ENCODE peak calls at places on chromosomes 12 and 14, in ten cellular contexts. N is amniotic stem cell; Z is activated naive CD8-positive, alpha-beta T cell treated with anti-CD3 and anti-CD28 coated beads, Interleukin-2, amount 50 U/mL, for 24 hours; X is coronary artery; A is fibroblast of mammary gland; S is NCI-H510A treated with DMSO at 0.1 percent for 48 hours; E is WTC11; O is NCI-H2171 treated with DMSO at 0.1 percent for 48 hours; H is putamen; V is GM23338. L is an unnamed sample.

GRCh38 chr12:33653362-33653761 is 213.7 kb upstream of the SYT10 start:
- DNase-seq in N (no peak), H (no peak), X (no peak), Z (no peak), O (no peak), E (no peak), A (no peak), S (no peak), V (no peak), L (no peak)

GRCh38 chr14:94174622-94175402 is 690 bp downstream of the PPP4R4 start:
- DNase-seq in S (no peak), Z (no peak), V (peak; percentile 64), H (no peak), X (no peak), O (peak; percentile 47), A (no peak), E (peak; percentile 50), N (no peak), L (peak; percentile 90)

GRCh38 chr14:75022655-75023054 is 19.9 kb downstream of the EIF2B2 start:
- DNase-seq in V (peak; percentile 68), S (no peak), X (no peak), N (no peak), E (peak; percentile 48), H (no peak), A (no peak), Z (no peak), O (peak; percentile 33), L (no peak)

GRCh38 chr12:9920451-9920850 is 11.7 kb downstream of the CLEC2A start:
- DNase-seq in O (no peak), S (no peak), H (no peak), N (no peak), V (no peak), X (no peak), Z (no peak), E (no peak), A (no peak), L (no peak)

GRCh38 chr14:90368946-90369721 is 27.7 kb upstream of the CALM1 start:
- DNase-seq in S (no peak), A (peak; percentile 67), Z (no peak), N (no peak), E (no peak), V (no peak), H (peak; percentile 43), X (no peak), O (peak; percentile 29), L (no peak)

GRCh38 chr12:110282956-110283817 is 2.1 kb downstream of the ATP2A2 start:
- DNase-seq in O (no peak), X (peak; percentile 19), Z (no peak), V (no peak), H (no peak), S (no peak), E (no peak), A (no peak), N (no peak), L (no peak)

GRCh38 chr12:34346372-34347034 is 324.2 kb downstream of the ALG10 start:
- DNase-seq in H (no peak), X (no peak), Z (no peak), E (no peak), S (no peak), O (no peak), V (no peak), A (no peak), N (no peak), L (no peak)

GRCh38 chr12:101902641-101903040 is 25.3 kb downstream of the DRAM1 start:
- DNase-seq in Z (no peak), X (no peak), O (no peak), A (no peak), V (no peak), E (no peak), N (no peak), S (no peak), H (no peak), L (no peak)

GRCh38 chr12:85348779-85349178 is 68.8 kb downstream of the ALX1 start:
- DNase-seq in X (no peak), V (no peak), A (no peak), N (no peak), Z (no peak), E (no peak), H (no peak), O (no peak), S (no peak), L (no peak)

GRCh38 chr12:80754259-80754658 is 37.5 kb downstream of the MYF5 start:
- DNase-seq in S (no peak), A (no peak), E (no peak), V (no peak), Z (no peak), O (no peak), N (no peak), H (no peak), X (no peak), L (no peak)

GRCh38 chr12:94174576-94174975 is 26.2 kb downstream of the PLXNC1 start:
- DNase-seq in A (no peak), O (no peak), Z (peak; percentile 62), S (no peak), H (no peak), N (no peak), E (no peak), X (no peak), V (no peak), L (no peak)

GRCh38 chr14:69052181-69052601 is 73.1 kb upstream of the ACTN1 start:
- DNase-seq in X (no peak), A (no peak), H (no peak), V (no peak), S (no peak), O (no peak), E (no peak), N (no peak), Z (no peak), L (no peak)

GRCh38 chr12:16347391-16348298 is at the start of gene MGST1:
- DNase-seq in Z (no peak), S (peak; percentile 87), E (peak; percentile 84), H (peak; percentile 14), O (peak; percentile 60), V (peak; percentile 96), N (no peak), A (peak; percentile 75), X (no peak), L (no peak)

GRCh38 chr12:93780115-93780641 is 103.0 kb downstream of the CRADD start:
- DNase-seq in H (no peak), X (no peak), Z (no peak), N (no peak), V (no peak), O (no peak), A (peak; percentile 62), S (no peak), E (no peak), L (no peak)

GRCh38 chr14:42673963-42674362 is 1067.3 kb downstream of the LRFN5 start:
- DNase-seq in V (no peak), H (no peak), Z (no peak), S (no peak), O (no peak), N (no peak), E (no peak), X (no peak), A (peak; percentile 2), L (no peak)

GRCh38 chr12:45789025-45789424 is 59.5 kb downstream of the ARID2 start:
- DNase-seq in A (peak; percentile 88), V (no peak), Z (no peak), X (no peak), N (no peak), H (no peak), O (no peak), S (no peak), E (no peak), L (no peak)

GRCh38 chr12:5345534-5345933 is 86.4 kb upstream of the NTF3 start:
- DNase-seq in A (no peak), V (no peak), H (no peak), E (no peak), X (no peak), Z (no peak), S (no peak), O (no peak), N (no peak), L (no peak)

GRCh38 chr12:3622021-3622731 is 130.7 kb downstream of the CRACR2A start:
- DNase-seq in A (peak; percentile 12), Z (no peak), N (no peak), V (no peak), S (no peak), E (no peak), X (no peak), O (no peak), H (peak; percentile 65), L (no peak)

GRCh38 chr12:118119449-118119879 is 15.7 kb upstream of the VSIG10 start:
- DNase-seq in X (no peak), O (no peak), A (no peak), S (no peak), Z (no peak), N (no peak), V (peak; percentile 77), E (peak; percentile 45), H (no peak), L (no peak)

GRCh38 chr12:131980263-131980662 is 30.5 kb downstream of the EP400 start:
- DNase-seq in S (no peak), E (no peak), N (no peak), O (peak; percentile 13), H (no peak), V (no peak), X (no peak), A (peak; percentile 43), Z (no peak), L (no peak)

GRCh38 chr12:64618953-64619590 is 8.8 kb downstream of the RASSF3 start:
- DNase-seq in H (peak; percentile 36), X (peak; percentile 43), E (no peak), V (no peak), A (peak; percentile 65), O (peak; percentile 31), Z (no peak), S (no peak), N (no peak), L (no peak)

L was measured in chondrocyte.